ENCODE peak calls at places on chromosomes 16 and 17, in four cellular contexts. F, X, O and U are unnamed samples.

GRCh38 chr16:56257260-56257659 is 66.0 kb downstream of the GNAO1 start:
- DNase-seq in F (peak), O (no peak), X (no peak), U (no peak)

GRCh38 chr17:81253358-81254131 is 14.4 kb downstream of the NDUFAF8 start:
- DNase-seq in F (peak), X (no peak), O (peak), U (peak)

GRCh38 chr16:83810906-83811305 is 3.1 kb downstream of the HSBP1 start:
- DNase-seq in F (no peak), X (no peak), O (no peak), U (no peak)

GRCh38 chr16:70158261-70158939 is 15.2 kb upstream of the CLEC18C start:
- DNase-seq in O (no peak), X (peak), F (no peak), U (peak)

GRCh38 chr16:30896890-30897730 is 696 bp downstream of the CTF1 start:
- DNase-seq in X (peak), F (peak), O (peak), U (peak)

GRCh38 chr16:87431926-87432325 is 39.8 kb downstream of the MAP1LC3B start:
- DNase-seq in O (peak), F (no peak), X (no peak), U (no peak)

GRCh38 chr16:84618428-84619102 is 687 bp upstream of the COTL1 start:
- DNase-seq in F (peak), X (peak), O (peak), U (peak)

GRCh38 chr17:17391575-17392370 is 85.0 kb upstream of the MED9 start:
- DNase-seq in X (no peak), F (no peak), O (no peak), U (peak)

GRCh38 chr16:66850115-66850815 is 6.1 kb downstream of the CA7 start:
- DNase-seq in F (no peak), O (no peak), X (no peak), U (peak)

GRCh38 chr16:84960942-84961341 is 50.4 kb downstream of the ZDHHC7 start:
- DNase-seq in F (no peak), X (no peak), O (no peak), U (no peak)

GRCh38 chr17:74478369-74479100 is 12.1 kb downstream of the CD300A start:
- DNase-seq in O (no peak), F (no peak), X (no peak), U (no peak)

GRCh38 chr17:80109066-80109618 is 7.8 kb downstream of the GAA start:
- DNase-seq in F (no peak), O (no peak), X (no peak), U (no peak)

GRCh38 chr17:66310528-66311148 is 8.2 kb downstream of the PRKCA start:
- DNase-seq in F (no peak), O (no peak), X (peak), U (peak)

GRCh38 chr17:40560592-40561293 is 4.5 kb downstream of the CCR7 start:
- DNase-seq in X (no peak), F (no peak), O (no peak), U (no peak)

GRCh38 chr17:992933-993332 is 4.0 kb upstream of the TIMM22 start:
- DNase-seq in X (no peak), O (no peak), F (no peak), U (no peak)

GRCh38 chr17:9115446-9116265 is 94.3 kb downstream of the NTN1 start:
- DNase-seq in O (no peak), X (peak), F (no peak), U (peak)

GRCh38 chr17:27315796-27316465 is 22.0 kb downstream of the WSB1 start:
- DNase-seq in X (no peak), O (no peak), F (no peak), U (no peak)

GRCh38 chr17:77325537-77325825 is 184.7 kb downstream of the SEC14L1 start:
- DNase-seq in X (no peak), O (no peak), F (no peak), U (no peak)

GRCh38 chr16:57039148-57039812 is 49.9 kb downstream of the NLRC5 start:
- DNase-seq in O (no peak), X (no peak), F (no peak), U (no peak)

GRCh38 chr17:9364837-9365430 is 210.7 kb downstream of the STX8 start:
- DNase-seq in F (no peak), O (no peak), X (no peak), U (no peak)

GRCh38 chr17:82960419-82961271 is 118.8 kb upstream of the METRNL start:
- DNase-seq in F (no peak), O (no peak), X (peak), U (no peak)

GRCh38 chr16:58011652-58012051 is 10.4 kb downstream of the USB1 start:
- DNase-seq in X (no peak), O (no peak), F (no peak), U (peak)

GRCh38 chr16:31141489-31142108 is 6.1 kb upstream of the PRSS8 start:
- DNase-seq in X (peak), O (peak), F (no peak), U (peak)

GRCh38 chr16:4344659-4345438 is 6.3 kb downstream of the PAM16 start:
- DNase-seq in O (no peak), X (no peak), F (peak), U (no peak)

GRCh38 chr17:1413281-1413791 is 13.3 kb upstream of the YWHAE start:
- DNase-seq in F (peak), O (peak), X (no peak), U (no peak)

GRCh38 chr16:17149904-17150483 is 320.8 kb downstream of the XYLT1 start:
- DNase-seq in O (no peak), X (no peak), F (no peak), U (no peak)

GRCh38 chr17:6069611-6070279 is 434 bp upstream of the WSCD1 start:
- DNase-seq in X (no peak), O (no peak), F (peak), U (no peak)